ENCODE peak calls at places on chromosome 12, in ten cellular contexts. A is GM23338, I is HCT116, F is suprapubic skin, B is breast epithelium, P is HL-60, Q is prostate gland, W is upper lobe of left lung, N is K562, U is GM12878. G is an unnamed sample.

GRCh38 chr12:110641512-110641911 is 27.6 kb downstream of the TCTN1 start:
- DNase-seq in A (peak), I (no peak), F (no peak), B (no peak), P (no peak), Q (no peak), W (peak), N (peak), U (no peak), G (no peak)

GRCh38 chr12:22993639-22994038 is 368.7 kb downstream of the ETNK1 start:
- DNase-seq in A (no peak), I (no peak), F (no peak), B (no peak), P (no peak), Q (no peak), W (no peak), N (no peak), U (no peak), G (no peak)

GRCh38 chr12:27627123-27627835 is 69.0 kb upstream of the REP15 start:
- DNase-seq in A (no peak), I (no peak), F (no peak), B (no peak), P (no peak), Q (no peak), W (no peak), N (no peak), U (no peak), G (no peak)

GRCh38 chr12:52428121-52428520 is 6.0 kb downstream of the KRT75 start:
- DNase-seq in A (peak), I (no peak), F (no peak), B (no peak), P (no peak), Q (no peak), W (no peak), N (no peak), U (no peak), G (no peak)

GRCh38 chr12:56104815-56105476 is 587 bp downstream of the PA2G4 start:
- DNase-seq in A (peak), I (no peak), F (peak), B (no peak), P (peak), Q (no peak), W (peak), N (peak), U (no peak), G (no peak)

GRCh38 chr12:24544368-24544767 is 404.5 kb downstream of the BCAT1 start:
- DNase-seq in A (no peak), I (no peak), F (no peak), B (no peak), P (no peak), Q (no peak), W (no peak), N (no peak), U (no peak), G (no peak)

GRCh38 chr12:65879878-65880277 is 55.6 kb downstream of the HMGA2 start:
- DNase-seq in A (no peak), I (no peak), F (no peak), B (no peak), P (no peak), Q (no peak), W (no peak), N (no peak), U (no peak), G (no peak)

GRCh38 chr12:26810330-26810729 is 22.7 kb downstream of the ITPR2 start:
- DNase-seq in A (peak), I (no peak), F (no peak), B (peak), P (no peak), Q (peak), W (no peak), N (no peak), U (no peak), G (no peak)

GRCh38 chr12:12901158-12901791 is 9.9 kb downstream of the GPRC5A start:
- DNase-seq in A (no peak), I (no peak), F (no peak), B (no peak), P (no peak), Q (no peak), W (no peak), N (no peak), U (no peak), G (peak)

GRCh38 chr12:132275631-132276030 is 53.8 kb downstream of the GALNT9 start:
- DNase-seq in A (no peak), I (no peak), F (no peak), B (no peak), P (no peak), Q (no peak), W (peak), N (no peak), U (no peak), G (no peak)

GRCh38 chr12:43914923-43915468 is 79.1 kb downstream of the TMEM117 start:
- DNase-seq in A (peak), I (no peak), F (no peak), B (no peak), P (no peak), Q (no peak), W (no peak), N (no peak), U (no peak), G (no peak)

GRCh38 chr12:55974308-55974724 is 438 bp downstream of the RAB5B start:
- DNase-seq in A (peak), I (no peak), F (no peak), B (peak), P (peak), Q (peak), W (no peak), N (no peak), U (no peak), G (peak)

GRCh38 chr12:122204829-122205589 is 1.5 kb downstream of the B3GNT4 start:
- DNase-seq in A (no peak), I (no peak), F (peak), B (peak), P (no peak), Q (no peak), W (no peak), N (no peak), U (no peak), G (no peak)

GRCh38 chr12:78674311-78675085 is 190.1 kb upstream of the SYT1 start:
- DNase-seq in A (no peak), I (no peak), F (no peak), B (no peak), P (no peak), Q (no peak), W (no peak), N (no peak), U (no peak), G (no peak)

GRCh38 chr12:61282790-61283575 is 977.2 kb upstream of the USP15 start:
- DNase-seq in A (no peak), I (no peak), F (no peak), B (no peak), P (no peak), Q (no peak), W (no peak), N (no peak), U (no peak), G (no peak)

GRCh38 chr12:60335765-60336164 is 739.9 kb downstream of the SLC16A7 start:
- DNase-seq in A (peak), I (peak), F (no peak), B (no peak), P (no peak), Q (no peak), W (no peak), N (no peak), U (no peak), G (no peak)

GRCh38 chr12:54282949-54283593 is 2.5 kb downstream of the HNRNPA1 start:
- DNase-seq in A (no peak), I (no peak), F (no peak), B (no peak), P (peak), Q (no peak), W (no peak), N (no peak), U (no peak), G (peak)

GRCh38 chr12:65962921-65963883 is 138.9 kb downstream of the HMGA2 start:
- DNase-seq in A (peak), I (peak), F (no peak), B (no peak), P (peak), Q (no peak), W (no peak), N (no peak), U (no peak), G (peak)

GRCh38 chr12:51070004-51070403 is 13.4 kb downstream of the CSRNP2 start:
- DNase-seq in A (no peak), I (no peak), F (no peak), B (no peak), P (peak), Q (no peak), W (no peak), N (no peak), U (no peak), G (no peak)

GRCh38 chr12:105110851-105111250 is 3.3 kb downstream of the WASHC4 start:
- DNase-seq in A (no peak), I (no peak), F (no peak), B (no peak), P (no peak), Q (no peak), W (no peak), N (no peak), U (no peak), G (no peak)

GRCh38 chr12:127780881-127781280 is 486.1 kb upstream of the TMEM132C start:
- DNase-seq in A (no peak), I (no peak), F (no peak), B (no peak), P (no peak), Q (no peak), W (no peak), N (no peak), U (no peak), G (no peak)

GRCh38 chr12:122593910-122594309 is 66.9 kb downstream of the KNTC1 start:
- DNase-seq in A (no peak), I (no peak), F (no peak), B (no peak), P (no peak), Q (no peak), W (no peak), N (no peak), U (no peak), G (no peak)

GRCh38 chr12:68482660-68483059 is 128.0 kb upstream of the RAP1B start:
- DNase-seq in A (no peak), I (no peak), F (no peak), B (no peak), P (no peak), Q (no peak), W (no peak), N (no peak), U (peak), G (peak)
- TF ChIP-seq POLR2AphosphoS5 in A (no peak), I (no peak), F (no peak), B (no peak), P (no peak), Q (no peak), W (no peak), N (no peak), U (no peak), G (no peak)

GRCh38 chr12:91189526-91189925 is 6.9 kb upstream of the DCN start:
- DNase-seq in A (no peak), I (no peak), F (no peak), B (no peak), P (no peak), Q (no peak), W (no peak), N (no peak), U (no peak), G (no peak)
- H3K27ac ChIP-seq in A (no peak), I (no peak), F (no peak), B (no peak), P (no peak), Q (no peak), W (no peak), N (no peak), U (no peak), G (no peak)

GRCh38 chr12:14547571-14547970 is 20.1 kb downstream of the PLBD1 start:
- DNase-seq in A (no peak), I (no peak), F (no peak), B (no peak), P (no peak), Q (no peak), W (no peak), N (no peak), U (no peak), G (no peak)
- TF ChIP-seq POLR2AphosphoS5 in A (no peak), I (no peak), F (no peak), B (no peak), P (no peak), Q (no peak), W (no peak), N (no peak), U (no peak), G (no peak)

GRCh38 chr12:49878021-49878420 is 25.7 kb downstream of the FAIM2 start:
- DNase-seq in A (no peak), I (no peak), F (no peak), B (no peak), P (no peak), Q (no peak), W (no peak), N (no peak), U (no peak), G (no peak)

GRCh38 chr12:49882248-49882850 is 21.4 kb downstream of the FAIM2 start:
- DNase-seq in A (no peak), I (no peak), F (no peak), B (no peak), P (no peak), Q (no peak), W (no peak), N (no peak), U (no peak), G (no peak)

GRCh38 chr12:49881400-49882247 is 22.1 kb downstream of the FAIM2 start:
- DNase-seq in A (no peak), I (no peak), F (peak), B (no peak), P (no peak), Q (no peak), W (no peak), N (no peak), U (no peak), G (no peak)

GRCh38 chr12:49883065-49883464 is 20.6 kb downstream of the FAIM2 start:
- DNase-seq in A (peak), I (no peak), F (no peak), B (no peak), P (no peak), Q (no peak), W (no peak), N (no peak), U (no peak), G (no peak)

DNA sequence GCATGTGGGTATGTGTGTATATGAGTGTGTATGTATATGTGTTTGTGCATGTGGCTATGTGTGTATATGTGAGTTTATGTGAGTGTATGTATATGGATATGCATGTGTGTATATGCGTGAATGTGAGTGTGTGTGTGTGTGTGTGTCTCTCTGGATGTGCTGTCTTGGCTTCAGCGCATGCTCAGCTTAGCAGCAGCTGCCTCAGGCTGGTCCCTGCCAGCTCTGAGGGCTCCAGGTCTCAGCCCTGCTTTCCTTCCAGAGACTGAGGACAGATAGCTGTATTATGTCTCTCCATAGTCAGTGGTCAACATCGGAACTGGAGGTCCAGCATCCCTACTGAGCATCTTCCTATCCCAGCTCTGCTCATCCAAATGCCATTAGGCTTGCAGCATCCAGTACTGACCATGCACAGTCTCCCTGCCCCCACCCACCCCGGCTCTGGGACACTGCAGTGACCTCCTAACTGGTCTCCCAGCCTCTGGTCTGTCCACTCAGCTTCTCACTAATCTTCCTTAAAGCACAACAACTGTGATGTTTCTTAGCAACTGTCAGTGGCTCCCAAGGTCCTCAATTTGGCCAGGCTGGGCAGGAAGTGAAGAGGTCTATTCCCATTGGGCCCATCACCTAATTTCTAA is 22.8 kb downstream of the FAIM2 start:
- DNase-seq in A (no peak), I (no peak), F (peak), B (no peak), P (no peak), Q (no peak), W (no peak), N (no peak), U (no peak), G (no peak)
- H3K27ac ChIP-seq in A (no peak), I (no peak), F (no peak), B (no peak), P (no peak), Q (no peak), W (no peak), N (no peak), U (no peak), G (no peak)